ENCODE peak calls at places on chromosomes 6 and 20, in six cellular contexts. E, F, X, Y, U and O are unnamed samples.

GRCh38 chr6:170098428-170099170 is 192.3 kb downstream of the DLL1 start:
- DNase-seq in U (peak; percentile 5), F (peak; percentile 1), E (no peak), X (no peak), Y (no peak), O (peak; percentile 15)

GRCh38 chr6:164838068-164838615 is 471.3 kb downstream of the C6orf118 start:
- DNase-seq in X (no peak), Y (no peak), E (peak; percentile 40), F (no peak), U (no peak), O (no peak)

GRCh38 chr20:11195899-11196558 is 522.2 kb upstream of the JAG1 start:
- DNase-seq in F (no peak), Y (no peak), E (peak; percentile 31), X (no peak), U (no peak), O (no peak)

GRCh38 chr20:24995741-24996448 is 3.3 kb upstream of the APMAP start:
- DNase-seq in E (no peak), F (no peak), X (peak; percentile 34), U (no peak), Y (no peak), O (no peak)

GRCh38 chr6:112010328-112010727 is 43.6 kb upstream of the CCN6 start:
- DNase-seq in F (no peak), X (no peak), Y (no peak), E (no peak), U (no peak), O (no peak)

GRCh38 chr20:32336918-32337347 is 21.2 kb upstream of the ASXL1 start:
- DNase-seq in Y (no peak), E (peak; percentile 43), U (no peak), F (no peak), X (no peak), O (no peak)

GRCh38 chr20:45998337-45998736 is 10.4 kb upstream of the MMP9 start:
- DNase-seq in X (no peak), E (no peak), F (no peak), Y (no peak), U (no peak), O (peak; percentile 90)

GRCh38 chr6:142811923-142812322 is 133.1 kb downstream of the HIVEP2 start:
- DNase-seq in X (no peak), U (no peak), Y (no peak), E (no peak), F (no peak), O (no peak)

GRCh38 chr6:107646776-107647438 is 157.0 kb downstream of the SOBP start:
- DNase-seq in E (no peak), U (no peak), X (no peak), Y (no peak), F (no peak), O (no peak)

GRCh38 chr6:74277749-74278148 is 581.7 kb downstream of the CD109 start:
- DNase-seq in U (no peak), F (no peak), X (no peak), E (peak; percentile 20), Y (no peak), O (no peak)

GRCh38 chr20:44817143-44817910 is 7.0 kb upstream of the RIMS4 start:
- DNase-seq in X (no peak), F (no peak), Y (no peak), E (no peak), U (no peak), O (peak; percentile 13)

GRCh38 chr20:50992336-50992732 is 30.6 kb downstream of the KCNG1 start:
- DNase-seq in U (no peak), Y (no peak), E (no peak), F (no peak), X (no peak), O (no peak)

GRCh38 chr6:150418825-150419594 is 50.2 kb downstream of the IYD start:
- DNase-seq in X (peak; percentile 85), F (peak; percentile 73), Y (no peak), U (peak; percentile 77), E (peak; percentile 72), O (no peak)

GRCh38 chr20:21396045-21396893 is 1.1 kb downstream of the NKX2-4 start:
- DNase-seq in E (no peak), U (no peak), F (peak; percentile 42), X (peak; percentile 66), Y (no peak), O (no peak)

GRCh38 chr6:107235521-107235920 is 120.2 kb upstream of the BEND3 start:
- DNase-seq in Y (no peak), U (no peak), E (no peak), F (no peak), X (no peak), O (no peak)

GRCh38 chr20:22411568-22412450 is 172.6 kb downstream of the FOXA2 start:
- DNase-seq in F (no peak), Y (peak; percentile 37), E (no peak), X (no peak), U (no peak), O (no peak)

GRCh38 chr6:121849477-121849876 is 414.0 kb downstream of the GJA1 start:
- DNase-seq in Y (no peak), X (no peak), U (peak; percentile 11), F (peak; percentile 78), E (peak; percentile 87), O (no peak)

GRCh38 chr20:5871720-5872410 is 78.5 kb downstream of the TRMT6 start:
- DNase-seq in X (no peak), Y (no peak), U (no peak), E (no peak), F (no peak), O (no peak)

GRCh38 chr6:166045173-166045957 is 122.3 kb downstream of the TBXT start:
- DNase-seq in F (no peak), E (no peak), X (no peak), Y (no peak), U (no peak), O (no peak)

GRCh38 chr6:21740719-21741118 is 147.2 kb downstream of the SOX4 start:
- DNase-seq in X (no peak), F (no peak), Y (no peak), U (no peak), E (no peak), O (no peak)

GRCh38 chr6:153976921-153977693 is 61.9 kb upstream of the OPRM1 start:
- DNase-seq in Y (no peak), U (no peak), E (no peak), X (no peak), F (no peak), O (no peak)

GRCh38 chr6:148747493-148748160 is 797 bp downstream of the UST start:
- DNase-seq in F (peak; percentile 61), E (peak; percentile 69), U (peak; percentile 53), X (peak; percentile 83), Y (no peak), O (peak; percentile 56)

GRCh38 chr6:100509101-100509500 is 44.4 kb upstream of the SIM1 start:
- DNase-seq in F (no peak), Y (no peak), X (no peak), U (no peak), E (no peak), O (no peak)

GRCh38 chr6:137880633-137881521 is 13.8 kb downstream of the TNFAIP3 start:
- DNase-seq in X (no peak), U (no peak), F (no peak), E (no peak), Y (no peak), O (no peak)

GRCh38 chr6:37485259-37485658 is 14.4 kb downstream of the CCDC167 start:
- DNase-seq in Y (no peak), X (no peak), E (peak; percentile 20), F (peak; percentile 24), U (no peak), O (no peak)

GRCh38 chr6:152600022-152600421 is 37.1 kb downstream of the SYNE1 start:
- DNase-seq in E (no peak), Y (no peak), U (no peak), F (no peak), X (no peak), O (no peak)

GRCh38 chr6:126880926-126881325 is 237.5 kb upstream of the RSPO3 start:
- DNase-seq in F (no peak), U (no peak), E (no peak), Y (no peak), X (no peak), O (no peak)

GRCh38 chr6:52049252-52050050 is 38.0 kb downstream of the PKHD1 start:
- DNase-seq in F (peak; percentile 20), E (peak; percentile 55), X (no peak), U (no peak), Y (peak; percentile 17), O (no peak)

GRCh38 chr6:148761532-148761951 is 14.7 kb downstream of the UST start:
- DNase-seq in F (no peak), X (peak; percentile 76), E (peak; percentile 13), Y (no peak), U (peak; percentile 30), O (no peak)

GRCh38 chr20:52010541-52010940 is 181.0 kb downstream of the ZFP64 start:
- DNase-seq in E (no peak), X (no peak), Y (no peak), F (no peak), U (no peak), O (no peak)

GRCh38 chr6:30981942-30982772 is 1.4 kb upstream of the MUC21 start:
- DNase-seq in E (peak; percentile 68), X (no peak), F (peak; percentile 7), U (no peak), Y (peak; percentile 21), O (no peak)

GRCh38 chr6:16239090-16239797 is 857 bp downstream of the GMPR start:
- DNase-seq in E (peak; percentile 48), F (peak; percentile 60), Y (no peak), U (peak; percentile 70), X (peak; percentile 87), O (no peak)
- TF ChIP-seq CTCF in E (peak; percentile 22), F (no peak), Y (peak; percentile 42), U (peak; percentile 49), X (peak; percentile 58), O (peak; percentile 62)

GRCh38 chr6:35093118-35093445 is 48.1 kb downstream of the TCP11 start:
- DNase-seq in X (no peak), F (no peak), Y (no peak), U (no peak), E (no peak), O (no peak)
- TF ChIP-seq CTCF in X (no peak), F (no peak), Y (no peak), U (no peak), E (no peak), O (no peak)

GRCh38 chr6:109397020-109397419 is 14.8 kb upstream of the CD164 start:
- DNase-seq in U (no peak), E (no peak), F (no peak), X (no peak), Y (no peak), O (no peak)
- TF ChIP-seq CTCF in U (peak; percentile 29), E (peak; percentile 54), F (no peak), X (peak; percentile 32), Y (peak; percentile 48), O (peak; percentile 51)

DNA sequence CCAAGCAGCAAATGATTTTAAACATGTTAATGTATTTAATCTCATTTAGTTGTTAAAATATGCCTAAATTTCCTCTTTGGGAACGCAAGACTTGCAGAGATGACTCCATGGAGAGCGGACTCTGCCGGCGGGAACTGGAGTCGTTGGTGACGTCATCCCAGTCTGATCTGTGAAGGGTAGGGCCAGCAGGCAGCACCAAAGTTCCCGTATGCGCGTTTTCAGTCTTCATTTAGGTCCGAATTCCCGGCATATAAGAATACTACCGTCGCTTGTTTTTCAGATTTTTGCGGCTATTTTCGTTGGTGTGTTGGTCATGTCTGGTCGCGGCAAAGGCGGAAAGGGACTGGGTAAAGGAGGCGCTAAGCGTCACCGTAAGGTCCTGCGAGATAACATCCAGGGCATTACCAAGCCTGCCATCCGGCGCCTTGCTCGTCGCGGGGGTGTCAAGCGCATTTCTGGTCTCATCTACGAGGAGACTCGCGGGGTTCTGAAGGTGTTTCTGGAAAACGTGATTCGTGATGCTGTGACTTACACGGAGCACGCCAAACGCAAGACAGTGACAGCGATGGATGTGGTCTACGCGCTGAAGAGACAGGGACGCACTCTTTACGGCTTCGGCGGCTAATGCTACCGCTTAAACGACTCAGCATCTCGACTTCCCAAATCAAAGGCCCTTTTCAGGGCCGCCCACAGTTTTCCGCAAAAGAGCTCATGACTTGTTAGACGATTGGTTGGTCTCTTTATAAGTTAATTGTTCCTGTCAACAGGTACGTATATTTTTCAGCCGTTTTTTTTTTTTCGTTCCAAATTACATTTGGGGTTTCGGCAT is 117.3 kb downstream of the HFE start:
- DNase-seq in F (peak; percentile 87), X (peak; percentile 89), U (peak; percentile 95), E (peak; percentile 98), Y (peak; percentile 97), O (peak; percentile 93)
- TF ChIP-seq CTCF in F (no peak), X (peak; percentile 31), U (peak; percentile 23), E (peak; percentile 51), Y (peak; percentile 23), O (peak; percentile 30)